ENCODE peak calls at places on chromosomes 16 and 17, in eight cellular contexts. J, N, V, C, T, G, S and E are unnamed samples.
A peak's percentile ranks its signal among the peaks of the same experiment; 100 is the strongest.

GRCh38 chr16:70749681-70750601 is 51.0 kb downstream of the VAC14 start:
- DNase-seq in T (no peak), N (no peak), S (peak; percentile 72), G (no peak), V (no peak), C (no peak), J (peak; percentile 74), E (no peak)

GRCh38 chr16:68985268-68985667 is 120.2 kb upstream of the HAS3 start:
- DNase-seq in N (peak; percentile 46), C (no peak), V (no peak), S (no peak), G (peak; percentile 45), T (no peak), J (no peak), E (no peak)

GRCh38 chr16:87278191-87279093 is 38.8 kb downstream of the C16orf95 start:
- DNase-seq in J (peak; percentile 89), V (no peak), T (peak; percentile 52), C (peak; percentile 78), G (no peak), S (peak; percentile 60), N (peak; percentile 77), E (peak; percentile 56)

GRCh38 chr17:59093702-59094231 is 12.9 kb downstream of the TRIM37 start:
- DNase-seq in C (peak; percentile 90), S (no peak), N (peak; percentile 97), J (no peak), G (no peak), V (no peak), T (no peak), E (no peak)

GRCh38 chr17:8503368-8503767 is 67.7 kb downstream of the NDEL1 start:
- DNase-seq in S (no peak), C (no peak), J (no peak), T (no peak), G (no peak), V (no peak), N (no peak), E (peak; percentile 41)

GRCh38 chr17:71149607-71150006 is 971.2 kb upstream of the SOX9 start:
- DNase-seq in T (no peak), S (no peak), V (no peak), J (no peak), G (no peak), N (no peak), C (no peak), E (no peak)

GRCh38 chr17:82985973-82986372 is 93.4 kb upstream of the METRNL start:
- DNase-seq in S (no peak), G (peak; percentile 87), T (no peak), V (no peak), C (no peak), N (peak; percentile 46), J (no peak), E (no peak)

GRCh38 chr17:4492762-4493561 is 5.7 kb upstream of the SPNS2 start:
- DNase-seq in V (no peak), T (no peak), G (no peak), C (peak; percentile 51), S (peak; percentile 59), J (peak; percentile 65), N (peak; percentile 28), E (no peak)

GRCh38 chr16:87435399-87436224 is 43.5 kb downstream of the MAP1LC3B start:
- DNase-seq in N (peak; percentile 97), T (no peak), C (no peak), J (no peak), V (no peak), S (no peak), G (no peak), E (no peak)

GRCh38 chr16:55433535-55433934 is 45.5 kb upstream of the MMP2 start:
- DNase-seq in C (no peak), J (no peak), T (no peak), G (no peak), N (no peak), S (no peak), V (no peak), E (no peak)

GRCh38 chr16:3652373-3653037 is 2.0 kb upstream of the DNASE1 start:
- DNase-seq in C (no peak), G (no peak), N (no peak), T (no peak), J (no peak), S (no peak), V (no peak), E (no peak)

GRCh38 chr16:10296956-10297340 is 88.9 kb upstream of the ATF7IP2 start:
- DNase-seq in G (no peak), V (no peak), S (no peak), J (no peak), N (no peak), C (no peak), T (no peak), E (peak; percentile 46)

GRCh38 chr16:10298416-10298815 is 87.4 kb upstream of the ATF7IP2 start:
- DNase-seq in J (no peak), T (no peak), N (no peak), C (no peak), V (no peak), G (no peak), S (no peak), E (no peak)

GRCh38 chr16:10297341-10298006 is 88.4 kb upstream of the ATF7IP2 start:
- DNase-seq in S (no peak), J (peak; percentile 69), G (no peak), N (no peak), V (no peak), T (no peak), C (no peak), E (peak; percentile 18)
- TF ChIP-seq POLR2A in S (no peak), J (no peak), G (no peak), N (no peak), V (no peak), T (no peak), C (no peak), E (no peak)

DNA sequence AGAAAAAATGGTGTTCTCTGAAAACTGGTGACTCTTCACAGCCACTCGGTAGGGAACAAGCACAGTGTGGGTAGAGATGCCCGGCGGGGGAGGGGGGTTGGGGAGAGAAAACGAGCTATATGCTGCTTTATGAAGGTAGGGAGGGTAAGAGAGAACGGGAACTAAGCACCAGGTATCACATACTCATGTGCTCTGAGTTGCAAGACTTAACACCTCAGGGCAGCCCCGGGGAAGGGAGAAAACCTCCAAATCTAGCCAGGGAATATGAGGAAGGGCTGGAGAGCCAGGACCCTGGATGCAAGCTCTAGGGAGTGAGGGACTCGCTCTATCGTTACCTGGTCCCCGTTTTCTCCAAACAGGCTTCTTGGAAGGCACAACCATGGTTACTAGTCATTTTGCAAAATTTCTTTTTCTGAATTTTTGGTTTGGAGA is 35.3 kb downstream of the HIC1 start:
- DNase-seq in V (no peak), N (no peak), G (no peak), C (no peak), J (no peak), T (no peak), S (no peak), E (no peak)
- H3K4me3 ChIP-seq in V (no peak overlapping the region), N (no peak overlapping the region), G (no peak overlapping the region), C (no peak overlapping the region), J (no peak overlapping the region), T (no peak overlapping the region), S (no peak overlapping the region), E (no peak overlapping the region)

GRCh38 chr16:85029413-85029794 is 1.8 kb downstream of the KIAA0513 start:
- DNase-seq in N (peak; percentile 65), S (no peak), V (no peak), J (peak; percentile 88), C (no peak), T (no peak), G (no peak), E (no peak)

GRCh38 chr16:85027349-85027967 is at the start of gene KIAA0513:
- DNase-seq in G (peak; percentile 98), V (peak; percentile 67), C (peak; percentile 92), N (peak; percentile 90), T (peak; percentile 86), J (peak; percentile 94), S (peak; percentile 97), E (peak; percentile 88)

GRCh38 chr16:85028638-85029412 is 1.2 kb downstream of the KIAA0513 start:
- DNase-seq in G (no peak), N (peak; percentile 47), J (peak; percentile 34), C (no peak), T (no peak), S (no peak), V (no peak), E (peak; percentile 90)

GRCh38 chr16:85026696-85027095 is 899 bp upstream of the KIAA0513 start:
- DNase-seq in T (no peak), N (no peak), V (no peak), J (no peak), C (no peak), G (no peak), S (no peak), E (no peak)

GRCh38 chr16:85027968-85028637 is 508 bp downstream of the KIAA0513 start:
- DNase-seq in G (no peak), N (no peak), S (no peak), T (no peak), C (no peak), J (no peak), V (no peak), E (no peak)
- TF ChIP-seq CTCF in G (no peak), N (peak; percentile 28), S (no peak), T (peak; percentile 12), C (no peak), J (no peak), V (no peak), E (no peak)

GRCh38 chr17:81393684-81394376 is 1.4 kb upstream of the BAHCC1 start:
- DNase-seq in T (peak; percentile 100), G (peak; percentile 100), C (peak; percentile 100), S (peak; percentile 100), V (peak; percentile 88), N (peak; percentile 99), J (peak; percentile 99), E (peak; percentile 100)

GRCh38 chr17:81394377-81394747 is 895 bp upstream of the BAHCC1 start:
- DNase-seq in V (no peak), N (no peak), J (peak; percentile 54), C (no peak), T (no peak), S (no peak), G (no peak), E (no peak)

GRCh38 chr17:81395600-81396277 is 482 bp downstream of the BAHCC1 start:
- DNase-seq in G (no peak), J (peak; percentile 47), C (no peak), N (no peak), V (no peak), S (no peak), T (no peak), E (no peak)

GRCh38 chr17:81396278-81396721 is 1.0 kb downstream of the BAHCC1 start:
- DNase-seq in J (no peak), N (no peak), V (no peak), C (no peak), S (no peak), G (no peak), T (no peak), E (no peak)

DNA sequence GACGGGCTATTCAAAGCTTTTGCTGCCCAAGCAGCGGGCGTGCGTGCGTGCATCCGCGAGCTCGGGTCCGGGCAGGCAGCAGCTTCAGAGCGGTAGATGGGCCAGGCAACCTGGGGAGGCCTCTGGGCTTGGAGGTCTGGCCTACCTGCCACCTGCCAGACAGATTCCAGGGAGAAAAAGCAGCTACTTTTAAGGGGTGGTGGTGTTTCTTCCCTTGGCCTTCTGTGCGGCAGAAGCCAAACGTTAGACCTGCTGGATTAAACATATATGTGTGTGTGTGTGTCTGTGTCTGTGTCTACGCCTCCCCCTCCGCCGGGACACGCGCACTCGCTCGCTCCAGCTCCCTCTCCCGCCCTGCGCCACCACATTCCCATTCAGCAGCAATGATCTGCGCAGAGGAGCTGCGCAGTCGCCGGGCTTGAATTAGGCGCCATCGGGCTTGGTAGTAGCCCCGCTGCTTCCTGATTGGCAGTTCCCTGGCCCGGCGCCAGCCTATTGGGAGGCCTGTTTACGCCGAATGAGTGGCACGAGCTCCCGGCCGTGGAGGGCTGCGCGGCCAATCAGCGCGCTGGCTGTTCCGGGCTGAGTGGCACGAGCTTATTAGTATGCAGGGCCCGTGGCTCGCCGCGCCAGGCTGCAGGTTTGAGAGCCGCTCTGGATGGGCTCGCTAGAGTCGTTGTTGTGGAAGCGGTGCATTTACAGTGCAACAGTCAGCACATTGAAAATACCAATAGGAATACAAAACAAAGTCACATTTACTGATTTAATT is at the start of gene BAHCC1:
- DNase-seq in S (peak; percentile 100), N (peak; percentile 100), V (peak; percentile 97), C (peak; percentile 100), J (peak; percentile 100), G (peak; percentile 100), T (peak; percentile 100), E (peak; percentile 100)
- TF ChIP-seq POLR2A in S (peak; percentile 95), N (peak; percentile 94), V (peak; percentile 87), C (peak; percentile 79), J (peak; percentile 99), G (peak; percentile 85), T (peak; percentile 99), E (no peak)